ENCODE peak calls at places on chromosomes 2 and 18, in four cellular contexts. V is stomach, T is pancreas, C is aorta. Z is an unnamed sample.

GRCh38 chr2:41020318-41020717 is 568.4 kb upstream of the SLC8A1 start:
- DNase-seq in V (no peak), T (no peak), C (no peak), Z (no peak)

GRCh38 chr2:38496927-38497669 is 105.6 kb downstream of the HNRNPLL start:
- DNase-seq in T (no peak), V (no peak), C (peak; percentile 55), Z (no peak)

GRCh38 chr2:203928849-203929248 is 7.7 kb upstream of the ICOS start:
- DNase-seq in C (no peak), T (no peak), V (no peak), Z (no peak)

GRCh38 chr2:235086481-235087184 is 134.8 kb downstream of the SH3BP4 start:
- DNase-seq in C (no peak), T (no peak), V (no peak), Z (no peak)

GRCh38 chr2:100142393-100142792 is at the start of gene AFF3:
- DNase-seq in C (no peak), V (no peak), T (no peak), Z (no peak)

GRCh38 chr2:98588880-98589425 is 19.4 kb downstream of the COA5 start:
- DNase-seq in V (no peak), C (no peak), T (no peak), Z (no peak)

GRCh38 chr2:211085056-211085680 is 528.8 kb downstream of the CPS1 start:
- DNase-seq in C (no peak), V (no peak), T (no peak), Z (no peak)

GRCh38 chr2:177806025-177806424 is 266.6 kb downstream of the PDE11A start:
- DNase-seq in C (no peak), V (no peak), T (no peak), Z (no peak)

GRCh38 chr2:219261024-219261855 is 7.5 kb upstream of the TUBA4A start:
- DNase-seq in C (no peak), T (no peak), V (no peak), Z (no peak)

GRCh38 chr2:133651861-133652260 is 83.6 kb upstream of the NCKAP5 start:
- DNase-seq in V (no peak), C (no peak), T (no peak), Z (no peak)

GRCh38 chr2:147255812-147256211 is 589.0 kb upstream of the ACVR2A start:
- DNase-seq in C (no peak), T (peak; percentile 25), V (peak; percentile 76), Z (no peak)

GRCh38 chr2:227472265-227473018 is 486 bp downstream of the AGFG1 start:
- DNase-seq in V (peak; percentile 37), C (peak; percentile 64), T (peak; percentile 49), Z (peak; percentile 64)

GRCh38 chr18:1408331-1408835 is 503.7 kb downstream of the ADCYAP1 start:
- DNase-seq in V (no peak), T (no peak), C (no peak), Z (no peak)

GRCh38 chr18:2173464-2173863 is 397.8 kb downstream of the METTL4 start:
- DNase-seq in T (no peak), V (peak; percentile 41), C (no peak), Z (no peak)

GRCh38 chr2:190443778-190444481 is 35.8 kb downstream of the MFSD6 start:
- DNase-seq in C (no peak), V (no peak), T (no peak), Z (no peak)

GRCh38 chr18:23453657-23454011 is 547 bp downstream of the RIOK3 start:
- DNase-seq in C (no peak), T (no peak), V (no peak), Z (no peak)

GRCh38 chr2:176709541-176709951 is 440.3 kb downstream of the MTX2 start:
- DNase-seq in V (no peak), C (no peak), T (peak; percentile 20), Z (no peak)

GRCh38 chr2:190701586-190701985 is 52.7 kb downstream of the NAB1 start:
- DNase-seq in V (no peak), T (no peak), C (no peak), Z (no peak)

DNA sequence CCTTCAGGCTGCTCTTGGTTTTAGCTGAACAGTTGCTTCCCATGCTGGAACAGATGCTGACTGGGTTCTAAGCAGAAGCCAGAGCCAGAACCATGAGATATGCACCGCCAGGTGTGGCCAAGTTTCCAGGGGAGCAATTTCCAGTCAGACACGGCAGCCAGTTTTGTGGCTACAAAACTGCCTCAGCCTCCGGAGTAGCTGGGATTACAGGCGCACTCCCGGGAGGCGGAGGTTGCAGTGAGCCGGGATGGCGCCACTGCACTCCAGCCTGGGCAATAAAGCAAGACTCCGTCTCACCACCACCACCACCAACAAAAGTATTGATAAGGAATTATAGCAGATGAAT is 1.3 kb upstream of the FAM161A start:
- DNase-seq in C (peak; percentile 48), T (peak; percentile 37), V (peak; percentile 32), Z (no peak)
- H3K4me3 ChIP-seq in C (peak overlapping the region; percentile 38), T (peak overlapping the region; percentile 63), V (peak overlapping the region; percentile 67), Z (peak overlapping the region; percentile 65)

GRCh38 chr2:164842624-164842966 is 972 bp upstream of the COBLL1 start:
- DNase-seq in V (no peak), C (no peak), T (no peak), Z (no peak)
- H3K4me3 ChIP-seq in V (peak overlapping the region; percentile 70), C (peak overlapping the region; percentile 76), T (no peak overlapping the region), Z (peak overlapping the region; percentile 94)

GRCh38 chr2:55045685-55046221 is 4.5 kb downstream of the RTN4 start:
- DNase-seq in T (no peak), V (no peak), C (no peak), Z (no peak)
- H3K4me3 ChIP-seq in T (no peak overlapping the region), V (no peak overlapping the region), C (no peak overlapping the region), Z (no peak overlapping the region)

GRCh38 chr2:237583385-237584295 is 6.9 kb downstream of the RAB17 start:
- DNase-seq in V (no peak), C (no peak), T (peak; percentile 18), Z (no peak)

GRCh38 chr2:237577956-237578870 is 11.8 kb downstream of the PRLH start:
- DNase-seq in C (peak; percentile 40), T (peak; percentile 8), V (no peak), Z (no peak)

GRCh38 chr2:237581326-237581725 is 9.2 kb downstream of the RAB17 start:
- DNase-seq in C (no peak), V (no peak), T (peak; percentile 5), Z (no peak)

GRCh38 chr2:237585590-237586221 is 4.8 kb downstream of the RAB17 start:
- DNase-seq in V (no peak), T (peak; percentile 7), C (peak; percentile 37), Z (no peak)

GRCh38 chr2:237581751-237582746 is 8.5 kb downstream of the RAB17 start:
- DNase-seq in V (peak; percentile 84), T (peak; percentile 64), C (peak; percentile 72), Z (peak; percentile 27)
- H3K4me3 ChIP-seq in V (no peak overlapping the region), T (no peak overlapping the region), C (no peak overlapping the region), Z (no peak overlapping the region)

GRCh38 chr2:174051741-174052638 is 86.8 kb upstream of the SP3 start:
- DNase-seq in T (no peak), C (no peak), V (peak; percentile 57), Z (no peak)

GRCh38 chr2:174053285-174053684 is 88.1 kb upstream of the SP3 start:
- DNase-seq in T (no peak), C (no peak), V (no peak), Z (no peak)

GRCh38 chr2:174051039-174051438 is 85.9 kb upstream of the SP3 start:
- DNase-seq in V (no peak), T (no peak), C (no peak), Z (no peak)

GRCh38 chr2:174052639-174052976 is 87.4 kb upstream of the SP3 start:
- DNase-seq in C (no peak), V (no peak), T (no peak), Z (no peak)

GRCh38 chr2:174053784-174054183 is 88.6 kb upstream of the SP3 start:
- DNase-seq in T (no peak), V (no peak), C (no peak), Z (no peak)
- H3K4me3 ChIP-seq in T (no peak overlapping the region), V (no peak overlapping the region), C (no peak overlapping the region), Z (no peak overlapping the region)

GRCh38 chr18:46322941-46323340 is 218.8 kb downstream of the HAUS1 start:
- DNase-seq in T (no peak), C (no peak), V (no peak), Z (peak; percentile 37)
- H3K4me3 ChIP-seq in T (no peak overlapping the region), C (no peak overlapping the region), V (no peak overlapping the region), Z (no peak overlapping the region)

GRCh38 chr2:197294260-197294659 is 16.3 kb downstream of the ANKRD44 start:
- DNase-seq in C (no peak), T (no peak), V (no peak), Z (no peak)
- H3K4me3 ChIP-seq in C (no peak overlapping the region), T (no peak overlapping the region), V (no peak overlapping the region), Z (no peak overlapping the region)

DNA sequence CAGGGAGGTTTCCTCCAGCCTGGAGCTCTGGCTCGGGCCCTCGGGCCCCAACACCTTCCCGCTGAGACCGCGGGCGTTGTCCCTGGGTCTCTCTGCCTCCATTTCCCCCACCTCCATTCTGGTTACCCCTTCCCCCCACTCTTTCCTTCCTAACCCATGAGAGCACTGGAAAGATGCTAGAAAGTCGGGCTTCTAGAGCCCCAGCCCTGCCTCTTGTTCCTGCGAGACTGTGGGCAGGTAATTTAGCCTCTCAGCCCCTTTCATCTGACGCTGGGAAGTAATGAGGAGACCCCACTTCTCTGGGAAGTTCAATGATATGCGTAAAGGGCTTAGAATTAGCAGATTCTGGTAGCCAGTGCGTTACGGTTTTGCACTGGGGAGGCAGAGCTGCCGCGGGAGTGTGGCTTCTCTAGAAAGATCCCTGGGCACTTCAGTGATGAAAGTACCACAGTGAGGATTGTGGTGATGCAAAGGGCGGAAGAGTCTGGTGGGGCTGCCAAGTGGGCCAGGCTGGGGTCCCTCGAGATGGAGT is 16.2 kb upstream of the ECEL1 start:
- DNase-seq in C (no peak), T (no peak), V (no peak), Z (no peak)
- H3K4me3 ChIP-seq in C (peak overlapping the region; percentile 6), T (no peak overlapping the region), V (peak overlapping the region; percentile 61), Z (no peak overlapping the region)

GRCh38 chr2:71749671-71750101 is 296.3 kb downstream of the DYSF start:
- DNase-seq in T (no peak), C (no peak), V (no peak), Z (no peak)
- H3K4me3 ChIP-seq in T (no peak overlapping the region), C (no peak overlapping the region), V (no peak overlapping the region), Z (no peak overlapping the region)

Z was measured in RWPE2.